ENCODE peak calls at places on chromosome 15, in nine cellular contexts. F is coronary artery, N is right lobe of liver, U is HFF-Myc, L is epithelial cell of esophagus, P is adrenal gland, H is fibroblast of the aortic adventitia, V is astrocyte of the spinal cord, T is brain microvascular endothelial cell. B is an unnamed sample.

GRCh38 chr15:82850242-82850591 is 40.8 kb downstream of the WHAMM start:
- DNase-seq in T (no peak), L (no peak), V (peak), F (no peak), N (no peak), U (no peak), H (no peak), P (peak), B (no peak)

GRCh38 chr15:74482661-74483060 is 21.7 kb upstream of the UBL7 start:
- DNase-seq in P (no peak), L (no peak), F (no peak), T (peak), N (no peak), H (peak), U (no peak), V (no peak), B (no peak)

GRCh38 chr15:79403501-79403900 is 28.6 kb upstream of the MINAR1 start:
- DNase-seq in P (no peak), F (no peak), U (no peak), H (no peak), N (no peak), L (no peak), T (no peak), V (no peak), B (no peak)

GRCh38 chr15:67574981-67575632 is 32.6 kb downstream of the MAP2K5 start:
- DNase-seq in T (no peak), L (no peak), F (no peak), U (no peak), V (peak), H (no peak), P (no peak), N (no peak), B (no peak)

GRCh38 chr15:89780601-89781000 is 4.5 kb downstream of the MESP2 start:
- DNase-seq in U (no peak), F (no peak), H (no peak), T (no peak), V (no peak), N (no peak), L (no peak), P (no peak), B (no peak)

GRCh38 chr15:99721104-99721778 is 12.0 kb downstream of the LYSMD4 start:
- DNase-seq in H (no peak), F (no peak), V (no peak), U (no peak), P (no peak), N (no peak), L (no peak), T (no peak), B (no peak)

GRCh38 chr15:45126535-45127158 is 3.0 kb downstream of the DUOXA1 start:
- DNase-seq in U (no peak), L (peak), H (peak), V (no peak), P (no peak), T (peak), F (no peak), N (no peak), B (peak)

GRCh38 chr15:40506964-40507571 is 36.3 kb downstream of the CHST14 start:
- DNase-seq in U (no peak), N (peak), T (peak), V (peak), F (peak), H (peak), L (peak), P (peak), B (peak)

GRCh38 chr15:57216288-57216687 is 160.0 kb upstream of the CGNL1 start:
- DNase-seq in T (peak), U (peak), V (peak), P (no peak), N (no peak), L (peak), F (no peak), H (peak), B (no peak)

GRCh38 chr15:81302605-81303204 is 21.2 kb downstream of the STARD5 start:
- DNase-seq in P (no peak), F (no peak), V (no peak), L (no peak), N (no peak), T (no peak), U (no peak), H (no peak), B (peak)

GRCh38 chr15:64429448-64429847 is 30.9 kb upstream of the ZNF609 start:
- DNase-seq in L (no peak), F (no peak), H (no peak), N (no peak), V (no peak), P (no peak), T (no peak), U (no peak), B (no peak)

GRCh38 chr15:79595995-79596622 is 164.0 kb downstream of the MINAR1 start:
- DNase-seq in L (peak), V (peak), U (peak), T (peak), F (no peak), H (peak), P (peak), N (peak), B (peak)

GRCh38 chr15:90184786-90185704 is 16.1 kb upstream of the SEMA4B start:
- DNase-seq in T (no peak), N (peak), U (no peak), H (no peak), V (peak), P (peak), L (peak), F (peak), B (peak)

GRCh38 chr15:77495806-77496589 is 75.3 kb downstream of the HMG20A start:
- DNase-seq in U (no peak), H (no peak), P (peak), F (no peak), V (peak), T (peak), N (no peak), L (no peak), B (no peak)

GRCh38 chr15:55457401-55458022 is 49.2 kb downstream of the PIERCE2 start:
- DNase-seq in T (no peak), U (no peak), N (no peak), H (no peak), L (no peak), F (no peak), P (no peak), V (no peak), B (peak)

GRCh38 chr15:74036271-74037170 is 42.0 kb downstream of the PML start:
- DNase-seq in P (peak), N (no peak), U (no peak), H (peak), T (peak), V (peak), L (peak), F (no peak), B (no peak)

GRCh38 chr15:68843425-68844311 is 23.0 kb upstream of the ANP32A start:
- DNase-seq in N (no peak), H (peak), T (peak), V (peak), U (no peak), P (no peak), L (peak), F (no peak), B (no peak)

GRCh38 chr15:98804057-98804380 is 155.7 kb downstream of the IGF1R start:
- DNase-seq in P (no peak), N (no peak), F (no peak), L (no peak), U (no peak), T (no peak), V (no peak), H (peak), B (no peak)

GRCh38 chr15:29208352-29208751 is 61.3 kb downstream of the NSMCE3 start:
- DNase-seq in P (peak), T (peak), N (no peak), F (no peak), H (no peak), U (no peak), V (no peak), L (no peak), B (peak)

GRCh38 chr15:40344217-40344616 is 3.5 kb upstream of the CCDC9B start:
- DNase-seq in V (peak), T (peak), H (peak), L (no peak), P (no peak), U (no peak), F (no peak), N (no peak), B (no peak)

GRCh38 chr15:96359772-96360498 is 29.4 kb downstream of the NR2F2 start:
- DNase-seq in V (peak), L (peak), T (no peak), F (no peak), H (no peak), N (no peak), U (no peak), P (no peak), B (no peak)

GRCh38 chr15:90143176-90143655 is 40.9 kb upstream of the IDH2 start:
- DNase-seq in L (peak), N (peak), T (peak), V (peak), H (no peak), F (no peak), P (peak), U (no peak), B (peak)

GRCh38 chr15:44183363-44183762 is 11.7 kb downstream of the FRMD5 start:
- DNase-seq in U (no peak), T (no peak), V (no peak), F (no peak), H (no peak), L (no peak), P (no peak), N (no peak), B (no peak)

GRCh38 chr15:83602021-83602420 is 51.9 kb upstream of the ADAMTSL3 start:
- DNase-seq in N (no peak), P (no peak), H (no peak), F (no peak), V (no peak), T (no peak), L (peak), U (no peak), B (no peak)

GRCh38 chr15:25763954-25764353 is 99.2 kb downstream of the ATP10A start:
- DNase-seq in L (no peak), T (no peak), U (no peak), H (no peak), F (no peak), V (no peak), N (no peak), P (peak), B (no peak)

GRCh38 chr15:75349851-75350588 is 3.2 kb downstream of the NEIL1 start:
- DNase-seq in V (no peak), U (no peak), L (no peak), P (no peak), N (no peak), H (no peak), T (no peak), F (no peak), B (peak)

GRCh38 chr15:91866371-91866905 is 12.9 kb downstream of the SLCO3A1 start:
- DNase-seq in L (peak), F (peak), H (peak), N (no peak), P (no peak), T (no peak), U (no peak), V (no peak), B (no peak)

GRCh38 chr15:69491051-69491505 is 38.5 kb downstream of the RPLP1 start:
- DNase-seq in L (no peak), N (peak), U (no peak), P (peak), T (no peak), H (peak), V (no peak), F (peak), B (no peak)

GRCh38 chr15:43093026-43093425 is 12.8 kb downstream of the UBR1 start:
- DNase-seq in H (peak), F (no peak), L (no peak), T (no peak), P (no peak), U (no peak), N (no peak), V (peak), B (peak)

GRCh38 chr15:82999905-83000671 is 11.4 kb downstream of the C15orf40 start:
- DNase-seq in T (peak), H (peak), F (no peak), N (no peak), P (no peak), L (peak), U (peak), V (peak), B (peak)

GRCh38 chr15:55108858-55109518 is 87.8 kb downstream of the RSL24D1 start:
- DNase-seq in L (peak), P (peak), V (peak), F (no peak), T (peak), U (peak), N (peak), H (peak), B (peak)

GRCh38 chr15:89334510-89335288 is at the start of gene POLG:
- DNase-seq in P (peak), F (peak), V (peak), N (peak), T (peak), L (peak), H (peak), U (peak), B (peak)

GRCh38 chr15:43941555-43941954 is 114.8 kb downstream of the WDR76 start:
- DNase-seq in N (no peak), T (no peak), L (no peak), F (no peak), V (no peak), H (no peak), P (no peak), U (no peak), B (peak)

GRCh38 chr15:88194162-88194561 is 62.4 kb downstream of the NTRK3 start:
- DNase-seq in N (no peak), L (no peak), T (no peak), P (no peak), H (no peak), V (no peak), F (no peak), U (no peak), B (no peak)

GRCh38 chr15:88191806-88192165 is 64.8 kb downstream of the NTRK3 start:
- DNase-seq in U (no peak), H (no peak), V (no peak), L (no peak), T (no peak), F (no peak), N (no peak), P (no peak), B (no peak)

GRCh38 chr15:88202231-88202630 is 54.3 kb downstream of the NTRK3 start:
- DNase-seq in T (no peak), P (no peak), H (peak), L (no peak), F (no peak), V (no peak), U (no peak), N (no peak), B (no peak)

GRCh38 chr15:88193415-88193814 is 63.1 kb downstream of the NTRK3 start:
- DNase-seq in P (no peak), L (no peak), U (no peak), V (no peak), N (no peak), T (no peak), F (no peak), H (no peak), B (no peak)

DNA sequence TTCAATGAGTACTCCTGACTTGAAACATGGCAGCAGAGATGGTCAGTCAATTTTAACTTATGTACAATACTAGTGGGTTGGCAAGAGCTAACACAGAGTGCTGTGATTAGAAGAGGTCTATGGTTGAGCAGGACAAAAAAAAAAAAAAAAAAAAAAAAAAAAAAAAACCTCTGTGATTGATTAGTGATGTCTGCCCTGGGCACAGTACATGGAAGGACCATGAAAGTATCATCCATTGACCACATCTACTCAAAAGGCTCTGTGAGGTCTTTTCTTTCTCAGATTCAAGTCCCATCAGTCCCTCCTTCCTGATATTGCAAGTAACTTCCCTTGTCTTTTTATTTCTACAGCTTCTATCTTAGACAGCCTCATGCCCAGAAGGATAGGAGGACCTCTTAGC is 59.6 kb downstream of the NTRK3 start:
- DNase-seq in P (no peak), T (no peak), F (no peak), H (no peak), U (no peak), V (no peak), L (no peak), N (no peak), B (no peak)
- H3K4me3 ChIP-seq in P (no peak), T (no peak), F (no peak), H (no peak), U (no peak), V (no peak), L (no peak), N (no peak), B (no peak)

DNA sequence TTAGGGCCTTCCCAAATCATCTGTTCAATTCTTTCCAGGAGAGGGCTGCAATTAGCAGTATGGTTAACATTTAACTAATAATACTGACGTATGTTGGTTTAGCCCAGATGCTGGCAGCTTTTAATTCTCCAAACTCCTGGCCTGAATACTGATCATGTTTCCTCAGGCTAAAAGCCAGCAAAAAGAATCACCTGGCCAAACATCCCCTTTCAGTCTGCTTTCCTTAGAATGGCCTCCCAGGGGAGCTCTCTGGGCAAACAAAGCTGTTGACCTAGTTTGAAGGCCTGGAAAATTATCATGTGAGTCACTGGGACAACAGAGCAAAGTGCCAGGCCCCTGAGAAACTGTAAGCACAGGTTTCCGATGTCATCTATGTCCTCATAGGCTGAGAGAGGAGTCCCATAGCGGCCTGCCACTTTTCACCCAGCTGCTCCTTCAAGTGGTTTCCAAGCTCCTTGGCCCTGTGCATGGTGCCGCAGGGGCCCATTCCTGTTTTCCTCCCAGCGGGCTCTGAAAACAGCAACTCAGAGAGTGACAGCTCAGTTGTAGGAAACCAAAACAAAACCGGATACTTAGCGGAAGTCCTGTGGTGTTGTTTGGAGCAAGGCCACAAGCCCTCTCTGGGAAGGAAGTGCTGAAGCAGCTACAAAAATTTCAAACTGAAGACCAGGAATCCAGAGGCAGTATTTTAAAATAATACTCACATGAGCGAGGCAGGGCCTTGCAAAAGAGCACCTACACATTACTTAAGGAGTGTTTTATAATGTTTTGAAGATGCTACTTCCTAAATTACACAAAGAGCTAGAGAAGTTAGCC is 36.5 kb upstream of the RAB11A start:
- DNase-seq in P (peak), V (peak), U (peak), L (peak), F (peak), H (peak), T (peak), N (peak), B (peak)
- TF ChIP-seq CTCF in P (no peak), V (peak), U (no peak), L (peak), F (no peak), H (no peak), T (peak), N (no peak), B (no peak)

DNA sequence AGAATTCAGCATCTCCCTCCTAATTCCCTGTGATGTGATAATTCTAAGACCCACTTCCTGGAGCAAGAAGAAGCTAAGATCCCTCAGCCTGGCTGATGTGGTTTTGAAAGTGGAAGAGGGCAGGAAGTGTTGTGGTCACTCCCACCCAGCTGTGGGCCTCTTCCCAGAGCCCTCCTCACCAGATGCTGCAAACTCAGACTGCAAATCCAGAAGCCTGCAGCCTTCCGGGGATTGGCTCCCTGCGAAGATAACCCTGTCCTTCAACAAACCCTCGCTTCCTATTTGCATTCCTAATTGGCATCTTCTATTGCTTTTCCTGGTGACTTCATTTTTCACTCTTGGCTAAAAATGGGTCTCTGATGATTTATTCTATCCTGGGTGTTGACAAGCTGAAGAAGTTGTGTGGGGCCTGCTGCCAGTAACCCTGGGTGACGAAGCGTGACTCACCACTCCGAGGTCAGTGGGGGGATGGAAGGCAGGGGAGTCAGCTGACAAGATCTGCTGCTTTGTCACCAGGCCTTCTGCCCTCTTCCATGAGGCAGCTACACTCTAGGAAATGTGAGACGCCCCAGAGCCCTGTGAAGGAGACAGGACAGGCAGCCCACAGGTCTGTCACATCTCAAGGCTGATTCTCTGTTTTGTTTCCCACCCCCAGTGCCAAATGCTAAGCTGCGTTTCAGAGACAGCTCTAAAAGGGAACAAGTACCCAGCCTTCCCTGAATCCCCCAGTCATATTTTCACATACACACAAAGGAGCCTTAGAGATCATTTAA is 99.7 kb upstream of the LIPC start:
- DNase-seq in T (peak), N (peak), H (peak), L (peak), U (peak), V (peak), P (peak), F (peak), B (peak)
- H3K4me3 ChIP-seq in T (peak), N (no peak), H (no peak), L (no peak), U (no peak), V (no peak), P (no peak), F (peak), B (no peak)

DNA sequence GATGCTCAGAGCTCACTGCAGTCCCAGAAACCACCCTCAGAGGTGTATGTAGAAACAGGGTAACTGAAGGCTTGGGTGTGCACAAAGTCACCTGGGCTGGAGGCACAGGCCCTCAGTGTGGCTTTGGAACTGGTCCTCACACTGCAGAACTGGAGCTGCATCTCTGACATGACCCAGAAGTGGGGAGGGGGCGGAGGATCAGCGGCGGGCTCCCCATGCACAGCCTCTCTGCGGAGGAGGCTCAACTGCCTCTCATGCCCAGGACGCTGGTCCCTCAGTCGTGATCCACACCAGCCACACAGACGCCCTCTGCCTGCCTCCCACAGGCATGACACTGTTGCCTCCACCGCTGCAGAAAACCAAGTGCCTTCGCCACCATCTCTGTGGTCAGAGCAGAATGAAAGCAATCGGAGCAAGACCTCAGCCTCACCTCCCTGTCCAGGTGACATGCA is 73.7 kb downstream of the TM2D3 start:
- DNase-seq in V (no peak), L (peak), T (no peak), H (peak), P (peak), U (no peak), F (no peak), N (peak), B (peak)
- TF ChIP-seq CTCF in V (no peak), L (peak), T (peak), H (peak), P (peak), U (peak), F (no peak), N (peak), B (peak)

B was measured in GM12865.